ENCODE peak calls at places on chromosomes 11 and 22, in five cellular contexts. L is transverse colon, V is stomach, B is HCT116, N is BE2C. Q is an unnamed sample.

GRCh38 chr11:10459029-10459970 is 4.2 kb downstream of the AMPD3 start:
- DNase-seq in L (no peak), V (no peak), B (no peak), N (no peak), Q (no peak)

GRCh38 chr11:45079943-45080719 is 66.3 kb upstream of the PRDM11 start:
- DNase-seq in L (peak; percentile 51), V (peak; percentile 35), B (no peak), N (no peak), Q (peak; percentile 58)

GRCh38 chr11:129041611-129042018 is 98.9 kb upstream of the TP53AIP1 start:
- DNase-seq in L (no peak), V (no peak), B (no peak), N (no peak), Q (no peak)

GRCh38 chr22:32469799-32470212 is 4.8 kb upstream of the FBXO7 start:
- DNase-seq in L (peak; percentile 10), V (no peak), B (peak; percentile 13), N (peak; percentile 71), Q (no peak)

GRCh38 chr22:48974443-48975251 is 853.0 kb downstream of the BRD1 start:
- DNase-seq in L (no peak), V (no peak), B (no peak), N (no peak), Q (no peak)

GRCh38 chr11:79439893-79440450 is 858 bp downstream of the TENM4 start:
- DNase-seq in L (no peak), V (no peak), B (no peak), N (peak; percentile 61), Q (peak; percentile 51)

GRCh38 chr11:104075716-104076115 is 39.3 kb downstream of the DDI1 start:
- DNase-seq in L (no peak), V (no peak), B (no peak), N (no peak), Q (no peak)

GRCh38 chr11:85590848-85591483 is 36.2 kb downstream of the DLG2 start:
- DNase-seq in L (no peak), V (no peak), B (peak; percentile 35), N (no peak), Q (no peak)

GRCh38 chr11:26326793-26327400 is 5.0 kb upstream of the ANO3 start:
- DNase-seq in L (no peak), V (no peak), B (no peak), N (no peak), Q (no peak)

GRCh38 chr11:65113361-65113756 is 1.7 kb downstream of the TM7SF2 start:
- DNase-seq in L (no peak), V (no peak), B (no peak), N (peak; percentile 38), Q (no peak)

GRCh38 chr11:76778874-76779273 is 4.3 kb upstream of the TSKU start:
- DNase-seq in L (no peak), V (no peak), B (no peak), N (no peak), Q (no peak)
- H3K9me3 ChIP-seq in L (peaks cover 17% of the 10 kb centered on the region), V (peaks cover 26% of the 10 kb centered on the region), B (peaks cover 23% of the 10 kb centered on the region), N (peaks cover 2% of the 10 kb centered on the region), Q (peaks cover 3% of the 10 kb centered on the region)

GRCh38 chr11:74022541-74022940 is 13.7 kb upstream of the UCP3 start:
- DNase-seq in L (no peak), V (no peak), B (no peak), N (no peak), Q (no peak)

GRCh38 chr11:74025467-74026166 is 16.7 kb upstream of the UCP3 start:
- DNase-seq in L (no peak), V (no peak), B (no peak), N (no peak), Q (no peak)

GRCh38 chr11:74021998-74022397 is 13.1 kb upstream of the UCP3 start:
- DNase-seq in L (no peak), V (no peak), B (no peak), N (no peak), Q (no peak)

GRCh38 chr11:74023291-74023690 is 14.4 kb upstream of the UCP3 start:
- DNase-seq in L (no peak), V (no peak), B (no peak), N (no peak), Q (no peak)

GRCh38 chr11:74024630-74025029 is 15.7 kb upstream of the UCP3 start:
- DNase-seq in L (peak; percentile 33), V (peak; percentile 40), B (no peak), N (no peak), Q (no peak)
- H3K4me3 ChIP-seq in L (no peak overlapping the region), V (no peak overlapping the region), B (no peak overlapping the region), N (no peak overlapping the region), Q (no peak overlapping the region)

GRCh38 chr11:75191330-75191717 is 40.4 kb downstream of the SLCO2B1 start:
- DNase-seq in L (no peak), V (no peak), B (no peak), N (no peak), Q (no peak)
- H3K27me3 ChIP-seq in L (no peaks in the 10 kb centered on the region), V (no peaks in the 10 kb centered on the region), B (peaks cover 3% of the 10 kb centered on the region), N (no peaks in the 10 kb centered on the region), Q (no peaks in the 10 kb centered on the region)

DNA sequence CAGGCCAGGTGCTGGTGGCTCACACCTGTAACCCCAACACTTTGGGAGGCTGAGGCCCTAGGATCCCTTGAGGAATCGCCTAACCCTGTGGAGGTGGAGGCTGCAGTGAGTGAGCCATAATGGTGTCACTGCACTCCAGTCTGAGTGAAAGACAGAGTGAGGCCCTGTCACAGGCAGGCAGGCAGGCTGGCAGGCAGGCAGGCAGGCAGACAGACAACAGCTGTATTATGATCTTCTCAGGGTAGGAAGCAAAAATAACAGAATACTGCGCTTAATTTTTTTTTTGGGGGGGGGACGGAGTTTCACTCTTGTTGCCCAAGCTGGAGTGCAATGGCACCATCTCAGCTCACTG is 3901.6 kb upstream of the OR11H1 start:
- DNase-seq in L (no peak), V (no peak), B (no peak), N (no peak), Q (no peak)
- H3K9me3 ChIP-seq in L (peaks cover 74% of the 10 kb centered on the region), V (peaks cover 87% of the 10 kb centered on the region), B (peaks cover 36% of the 10 kb centered on the region), N (no peaks in the 10 kb centered on the region), Q (no peaks in the 10 kb centered on the region)

DNA sequence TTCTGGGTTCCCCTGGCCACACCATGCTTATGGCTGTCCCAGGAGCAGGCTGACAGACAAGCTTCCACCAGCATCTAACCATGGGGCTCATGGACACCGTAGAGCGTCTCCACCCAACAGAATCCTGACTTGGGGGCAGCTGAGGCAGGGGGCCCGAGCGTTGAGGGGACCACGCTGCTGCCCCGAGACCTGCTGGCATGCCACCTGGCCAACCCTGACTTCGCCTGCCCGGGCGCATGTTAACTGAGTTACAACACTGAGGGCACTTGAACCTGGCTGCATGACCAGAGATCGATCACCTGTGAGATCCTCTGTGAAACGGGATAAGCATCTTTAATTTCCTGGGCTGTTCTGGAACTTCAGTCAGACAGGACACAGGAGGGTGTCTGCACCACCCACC is 13.7 kb downstream of the PPM1F start:
- DNase-seq in L (no peak), V (no peak), B (no peak), N (no peak), Q (peak; percentile 75)
- H3K4me3 ChIP-seq in L (no peak overlapping the region), V (peak overlapping the region; percentile 48), B (no peak overlapping the region), N (peak overlapping the region; percentile 96), Q (no peak overlapping the region)

GRCh38 chr11:34651551-34651950 is 30.7 kb downstream of the EHF start:
- DNase-seq in L (no peak), V (no peak), B (no peak), N (no peak), Q (no peak)

GRCh38 chr11:34652191-34652958 is 31.5 kb downstream of the EHF start:
- DNase-seq in L (no peak), V (no peak), B (no peak), N (no peak), Q (no peak)

GRCh38 chr11:34648036-34648435 is 27.1 kb downstream of the EHF start:
- DNase-seq in L (no peak), V (no peak), B (no peak), N (no peak), Q (no peak)

GRCh38 chr11:34649597-34649996 is 28.7 kb downstream of the EHF start:
- DNase-seq in L (no peak), V (no peak), B (no peak), N (no peak), Q (no peak)

DNA sequence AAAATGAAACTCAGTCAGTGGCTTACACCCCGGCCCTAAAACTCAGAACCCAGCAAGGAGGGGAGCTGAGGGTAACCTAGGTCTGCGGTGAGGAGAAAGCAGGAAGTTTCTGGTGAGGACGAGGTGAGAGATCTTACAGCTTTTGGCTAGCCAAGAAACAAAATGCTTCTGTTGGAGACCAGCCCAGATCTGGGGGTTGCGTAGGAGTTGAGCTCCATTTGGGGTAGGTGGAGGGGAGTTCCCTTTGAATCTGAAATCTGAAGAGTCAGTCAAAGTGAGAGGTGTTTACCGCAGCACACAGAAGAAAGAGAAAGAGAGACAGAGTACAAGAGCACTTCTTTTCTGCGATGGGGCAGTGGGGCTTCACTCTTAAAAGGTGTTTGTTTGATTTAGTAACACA is 29.6 kb downstream of the EHF start:
- DNase-seq in L (no peak), V (no peak), B (no peak), N (no peak), Q (no peak)
- H3K27me3 ChIP-seq in L (no peaks in the 10 kb centered on the region), V (no peaks in the 10 kb centered on the region), B (no peaks in the 10 kb centered on the region), N (no peaks in the 10 kb centered on the region), Q (no peaks in the 10 kb centered on the region)

DNA sequence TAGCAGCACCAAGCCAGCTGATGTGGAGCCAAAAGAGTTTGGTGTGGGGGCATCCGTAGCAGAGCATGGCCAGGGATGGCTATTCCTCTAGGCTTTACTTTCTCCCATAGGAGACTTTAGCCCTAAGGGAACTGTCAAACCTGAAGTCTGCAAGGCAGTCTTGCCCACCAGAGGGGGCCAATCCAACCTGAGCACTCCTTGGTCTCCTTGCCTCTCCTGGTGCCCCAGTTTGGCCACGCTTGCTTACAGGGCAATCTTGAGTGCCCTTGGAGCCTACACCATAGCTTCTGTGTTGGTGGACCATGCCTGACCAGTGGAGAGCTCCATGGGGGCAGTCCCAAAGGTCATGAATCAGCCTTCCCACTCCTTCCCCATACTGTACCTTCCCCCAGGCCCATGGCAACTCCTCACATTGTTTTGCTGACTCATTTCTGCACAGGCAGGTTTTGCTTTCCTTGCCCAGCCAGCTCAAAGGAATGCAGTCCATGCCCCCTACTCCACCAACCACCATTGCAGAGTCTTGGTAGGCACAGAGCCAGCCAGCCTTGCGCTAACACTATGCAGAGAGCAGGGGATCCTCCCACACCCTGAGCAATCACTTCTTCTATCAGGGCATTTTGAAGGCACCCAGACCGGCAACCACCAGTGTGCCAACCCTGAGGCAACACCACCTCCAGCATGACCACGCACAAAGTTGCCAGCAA is 1421.2 kb upstream of the RAG2 start:
- DNase-seq in L (no peak), V (no peak), B (no peak), N (no peak), Q (no peak)
- H3K9me3 ChIP-seq in L (no peaks in the 10 kb centered on the region), V (peaks cover 31% of the 10 kb centered on the region), B (peaks cover 32% of the 10 kb centered on the region), N (no peaks in the 10 kb centered on the region), Q (no peaks in the 10 kb centered on the region)

GRCh38 chr11:32613500-32614151 is 30.0 kb downstream of the EIF3M start:
- DNase-seq in L (no peak), V (no peak), B (no peak), N (no peak), Q (no peak)
- H3K4me3 ChIP-seq in L (no peak overlapping the region), V (no peak overlapping the region), B (no peak overlapping the region), N (no peak overlapping the region), Q (no peak overlapping the region)

DNA sequence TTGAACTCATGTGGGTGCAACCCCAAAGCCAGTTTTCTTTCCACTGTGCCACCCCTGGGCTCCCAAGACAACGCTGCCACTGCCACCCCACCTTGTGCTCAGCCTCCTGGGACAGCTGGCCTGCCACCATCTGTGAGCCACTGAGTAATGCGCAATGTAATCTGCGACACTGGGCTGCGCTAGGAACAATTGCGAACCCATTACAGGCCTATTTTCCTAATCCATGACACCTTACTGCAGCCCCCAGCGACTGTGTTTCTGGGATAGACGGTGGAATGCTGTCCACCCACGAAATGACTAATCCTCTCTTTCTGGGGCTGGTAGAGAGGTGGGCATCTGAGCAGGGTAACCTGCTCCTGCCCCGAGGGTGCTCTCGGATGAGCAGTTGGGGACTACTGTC is 22.2 kb downstream of the FLRT1 start:
- DNase-seq in L (no peak), V (no peak), B (no peak), N (no peak), Q (no peak)
- H3K27me3 ChIP-seq in L (peaks cover 19% of the 10 kb centered on the region), V (peaks cover 34% of the 10 kb centered on the region), B (no peaks in the 10 kb centered on the region), N (no peaks in the 10 kb centered on the region), Q (no peaks in the 10 kb centered on the region)